ENCODE peak calls at places on chromosomes 13 and 19, in ten cellular contexts. Z is nephron progenitor cell; T is ascending aorta; E is CD8-positive, alpha-beta memory T cell; U is Right ventricle myocardium superior; N is foreskin fibroblast; L is cardiac muscle cell; Y is pancreas; Q is GM18507; W is nucleus accumbens. X is an unnamed sample.

GRCh38 chr13:26682606-26683005 is 78.0 kb downstream of the GPR12 start:
- DNase-seq in L (no peak), Z (no peak), N (no peak), T (no peak), Y (no peak), W (no peak), E (no peak), Q (no peak), U (no peak), X (no peak)

GRCh38 chr13:106661236-106661635 is 93.3 kb upstream of the ARGLU1 start:
- DNase-seq in Q (no peak), E (no peak), L (no peak), W (no peak), U (no peak), Z (no peak), T (no peak), Y (no peak), N (no peak), X (no peak)

GRCh38 chr19:35000647-35001501 is 751 bp downstream of the GRAMD1A start:
- DNase-seq in N (peak; percentile 55), U (no peak), Q (no peak), W (no peak), Z (peak; percentile 38), E (peak; percentile 30), L (peak; percentile 43), Y (no peak), T (no peak), X (no peak)

GRCh38 chr19:14979136-14979497 is 547 bp downstream of the SLC1A6 start:
- DNase-seq in T (no peak), Q (no peak), E (no peak), N (no peak), W (peak; percentile 10), U (no peak), Z (no peak), L (peak; percentile 26), Y (no peak), X (no peak)

GRCh38 chr13:100546713-100547405 is 41.7 kb downstream of the GGACT start:
- DNase-seq in E (no peak), W (no peak), T (no peak), U (peak; percentile 23), Y (no peak), L (no peak), Z (no peak), Q (no peak), N (no peak), X (no peak)

GRCh38 chr13:110797230-110797877 is 83.9 kb downstream of the ING1 start:
- DNase-seq in N (peak; percentile 29), Z (no peak), Y (no peak), Q (no peak), E (no peak), W (no peak), T (no peak), L (no peak), U (no peak), X (no peak)

GRCh38 chr13:47215741-47216140 is 318.9 kb upstream of the HTR2A start:
- DNase-seq in W (no peak), Z (no peak), T (no peak), L (no peak), Y (no peak), N (peak; percentile 88), Q (no peak), E (no peak), U (no peak), X (no peak)

GRCh38 chr13:93227906-93228801 is 1.5 kb downstream of the GPC6 start:
- DNase-seq in W (peak; percentile 65), Q (no peak), N (peak; percentile 93), T (no peak), Z (peak; percentile 80), L (peak; percentile 92), Y (peak; percentile 36), E (no peak), U (peak; percentile 54), X (peak; percentile 26)